ENCODE peak calls at places on chromosomes 5 and 9, in four cellular contexts. T, K, Z and Y are unnamed samples.

GRCh38 chr5:72693001-72693442 is 123.4 kb upstream of the TNPO1 start:
- DNase-seq in K (no peak), Z (peak; percentile 42), T (no peak), Y (no peak)

GRCh38 chr9:93122721-93123221 is 11.3 kb downstream of the NINJ1 start:
- DNase-seq in K (no peak), T (no peak), Z (no peak), Y (peak; percentile 37)

GRCh38 chr5:132070460-132071337 is 2.9 kb upstream of the CSF2 start:
- DNase-seq in Z (peak; percentile 57), T (no peak), K (no peak), Y (no peak)

GRCh38 chr5:66621146-66621545 is 25.0 kb downstream of the MAST4 start:
- DNase-seq in K (no peak), T (no peak), Z (peak; percentile 39), Y (no peak)

GRCh38 chr9:107929439-107929838 is 439.9 kb upstream of the KLF4 start:
- DNase-seq in Z (peak; percentile 66), K (no peak), T (peak; percentile 14), Y (no peak)

GRCh38 chr9:124797343-124798103 is 20.6 kb downstream of the OLFML2A start:
- DNase-seq in K (no peak), T (peak; percentile 36), Z (no peak), Y (no peak)

GRCh38 chr5:138068742-138069375 is 15.0 kb upstream of the WNT8A start:
- DNase-seq in Z (peak; percentile 84), K (peak; percentile 52), T (peak; percentile 87), Y (peak; percentile 60)

GRCh38 chr5:72584466-72584865 is 77.3 kb upstream of the ZNF366 start:
- DNase-seq in T (no peak), Z (peak; percentile 64), K (no peak), Y (no peak)

GRCh38 chr5:37955748-37956147 is 115.9 kb upstream of the GDNF start:
- DNase-seq in Z (no peak), K (no peak), T (no peak), Y (no peak)

GRCh38 chr9:108854094-108854493 is 1.7 kb downstream of the ACTL7B start:
- DNase-seq in Z (no peak), K (no peak), T (no peak), Y (no peak)

GRCh38 chr5:123217183-123217582 is 128.1 kb downstream of the PRDM6 start:
- DNase-seq in K (no peak), Z (no peak), T (no peak), Y (no peak)

GRCh38 chr5:126124706-126125345 is 298.4 kb upstream of the GRAMD2B start:
- DNase-seq in Z (peak; percentile 83), T (no peak), K (no peak), Y (no peak)

GRCh38 chr5:31889131-31889561 is 250.2 kb downstream of the PDZD2 start:
- DNase-seq in T (no peak), K (no peak), Z (no peak), Y (no peak)

GRCh38 chr9:129010267-129010975 is 17.7 kb downstream of the SH3GLB2 start:
- DNase-seq in K (no peak), T (no peak), Z (no peak), Y (no peak)

GRCh38 chr9:1058826-1059225 is 8.7 kb downstream of the DMRT2 start:
- DNase-seq in K (no peak), T (no peak), Z (peak; percentile 37), Y (no peak)

GRCh38 chr5:73008831-73009230 is 53.0 kb downstream of the FCHO2 start:
- DNase-seq in K (no peak), Z (no peak), T (no peak), Y (no peak)

GRCh38 chr9:126569036-126569435 is 44.7 kb upstream of the LMX1B start:
- DNase-seq in T (no peak), Z (peak; percentile 33), K (no peak), Y (no peak)

GRCh38 chr5:83721878-83722779 is 1.5 kb upstream of the HAPLN1 start:
- DNase-seq in Z (peak; percentile 87), T (peak; percentile 18), K (no peak), Y (no peak)

GRCh38 chr9:128118971-128119665 is 8.4 kb downstream of the PTGES2 start:
- DNase-seq in K (no peak), Z (no peak), T (peak; percentile 82), Y (no peak)

GRCh38 chr5:28726815-28727214 is 1688.4 kb upstream of the CDH9 start:
- DNase-seq in Z (no peak), T (no peak), K (no peak), Y (no peak)

GRCh38 chr5:174425964-174426290 is 298.5 kb upstream of the MSX2 start:
- DNase-seq in Z (no peak), T (no peak), K (no peak), Y (no peak)

GRCh38 chr5:138282918-138283742 is 8.7 kb upstream of the GFRA3 start:
- DNase-seq in T (peak; percentile 62), Z (peak; percentile 67), K (no peak), Y (no peak)

GRCh38 chr5:87260604-87261200 is 7.0 kb upstream of the RASA1 start:
- DNase-seq in Z (no peak), K (no peak), T (no peak), Y (no peak)

GRCh38 chr9:12722131-12722530 is 28.9 kb downstream of the TYRP1 start:
- DNase-seq in T (no peak), K (no peak), Z (peak; percentile 87), Y (no peak)

GRCh38 chr9:98158071-98158791 is 34.2 kb downstream of the CORO2A start:
- DNase-seq in K (no peak), T (peak; percentile 48), Z (no peak), Y (no peak)

GRCh38 chr9:13410566-13411031 is 131.1 kb upstream of the MPDZ start:
- DNase-seq in K (no peak), T (no peak), Z (peak; percentile 63), Y (no peak)

GRCh38 chr5:31504520-31504919 is 27.4 kb downstream of the DROSHA start:
- DNase-seq in Z (no peak), T (no peak), K (no peak), Y (no peak)

GRCh38 chr9:34072868-34073590 is 24.3 kb upstream of the UBAP2 start:
- DNase-seq in Z (peak; percentile 93), K (no peak), T (peak; percentile 70), Y (no peak)

GRCh38 chr5:103774736-103775135 is 212.1 kb upstream of the NUDT12 start:
- DNase-seq in Z (no peak), K (no peak), T (no peak), Y (no peak)

GRCh38 chr9:122372856-122373845 is 2.3 kb downstream of the PTGS1 start:
- DNase-seq in K (no peak), T (no peak), Z (no peak), Y (no peak)

GRCh38 chr9:122370303-122370702 is 521 bp upstream of the PTGS1 start:
- DNase-seq in T (no peak), K (no peak), Z (no peak), Y (no peak)

GRCh38 chr9:122370869-122371467 is at the start of gene PTGS1:
- DNase-seq in T (no peak), Z (peak; percentile 67), K (no peak), Y (no peak)

GRCh38 chr9:122374885-122375420 is 4.1 kb downstream of the PTGS1 start:
- DNase-seq in T (no peak), K (no peak), Z (peak; percentile 83), Y (no peak)

DNA sequence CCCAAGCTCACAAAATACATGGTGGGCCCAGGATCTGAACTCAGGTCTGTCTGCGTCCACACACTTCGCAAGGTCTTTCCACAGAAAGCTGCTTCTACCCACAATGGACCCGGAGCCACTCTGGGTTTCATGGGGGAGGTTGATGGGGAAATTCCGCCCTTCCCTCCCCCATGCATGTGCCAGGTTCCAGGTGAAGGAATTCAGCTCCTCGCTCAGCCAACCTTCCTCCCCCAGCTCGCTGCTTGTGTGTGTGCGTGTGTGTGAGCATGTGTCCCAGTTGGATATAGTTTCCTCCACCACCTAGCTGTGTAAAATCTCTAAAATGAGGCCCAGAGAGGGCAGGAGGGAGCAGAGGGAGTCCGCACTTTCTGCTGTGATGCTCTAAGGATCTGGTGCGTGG is 1.0 kb downstream of the PTGS1 start:
- DNase-seq in K (no peak), Z (no peak), T (no peak), Y (no peak)
- H3K4me1 ChIP-seq in K (peaks cover 9% of the 10 kb centered on the region), Z (peaks cover 18% of the 10 kb centered on the region), T (no peaks in the 10 kb centered on the region), Y (peaks cover 10% of the 10 kb centered on the region)

DNA sequence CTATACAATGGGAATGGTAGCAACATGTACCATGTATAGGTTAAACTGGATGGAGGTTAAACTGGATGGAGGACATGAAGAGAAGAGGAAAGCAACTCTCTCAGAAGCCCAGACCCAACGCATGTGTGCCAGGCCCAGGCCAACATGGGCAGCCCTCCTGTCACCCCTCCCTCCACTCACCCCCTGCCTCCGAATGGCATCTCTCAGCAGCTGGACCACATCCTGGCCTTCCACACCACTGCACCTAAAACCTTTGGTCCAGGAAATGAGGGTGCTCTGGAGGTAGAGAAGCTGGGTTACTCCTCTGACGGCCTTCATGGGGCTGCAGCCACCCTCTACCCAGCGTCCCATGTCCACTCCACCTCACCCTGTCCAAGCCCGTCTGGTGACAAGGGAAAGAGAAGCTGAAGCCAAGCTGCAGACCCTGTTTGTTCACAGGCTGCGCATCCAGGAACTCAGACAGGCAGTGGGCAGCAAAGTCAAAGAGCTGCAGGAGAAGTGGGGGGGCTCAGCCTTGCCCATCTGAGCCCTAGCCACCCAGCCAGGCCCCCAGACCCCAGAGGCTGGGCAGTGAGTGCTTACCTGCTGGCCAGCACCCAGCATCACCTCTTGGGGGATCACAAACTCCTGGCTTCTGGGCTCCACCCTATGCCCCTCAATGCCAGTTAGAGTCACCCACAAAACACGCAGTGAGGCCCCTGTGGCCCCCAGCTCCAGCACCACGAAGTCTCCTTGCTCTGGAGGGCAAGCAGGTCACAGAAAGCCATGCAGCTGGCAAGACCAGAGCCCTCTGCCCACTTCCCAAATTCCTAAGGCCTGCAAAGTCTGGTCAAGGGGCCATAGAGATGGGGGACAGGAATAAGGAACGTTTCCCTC is 8.5 kb downstream of the HK3 start:
- DNase-seq in Z (no peak), K (no peak), T (no peak), Y (no peak)
- H3K4me1 ChIP-seq in Z (no peaks in the 10 kb centered on the region), K (no peaks in the 10 kb centered on the region), T (no peaks in the 10 kb centered on the region), Y (no peaks in the 10 kb centered on the region)

DNA sequence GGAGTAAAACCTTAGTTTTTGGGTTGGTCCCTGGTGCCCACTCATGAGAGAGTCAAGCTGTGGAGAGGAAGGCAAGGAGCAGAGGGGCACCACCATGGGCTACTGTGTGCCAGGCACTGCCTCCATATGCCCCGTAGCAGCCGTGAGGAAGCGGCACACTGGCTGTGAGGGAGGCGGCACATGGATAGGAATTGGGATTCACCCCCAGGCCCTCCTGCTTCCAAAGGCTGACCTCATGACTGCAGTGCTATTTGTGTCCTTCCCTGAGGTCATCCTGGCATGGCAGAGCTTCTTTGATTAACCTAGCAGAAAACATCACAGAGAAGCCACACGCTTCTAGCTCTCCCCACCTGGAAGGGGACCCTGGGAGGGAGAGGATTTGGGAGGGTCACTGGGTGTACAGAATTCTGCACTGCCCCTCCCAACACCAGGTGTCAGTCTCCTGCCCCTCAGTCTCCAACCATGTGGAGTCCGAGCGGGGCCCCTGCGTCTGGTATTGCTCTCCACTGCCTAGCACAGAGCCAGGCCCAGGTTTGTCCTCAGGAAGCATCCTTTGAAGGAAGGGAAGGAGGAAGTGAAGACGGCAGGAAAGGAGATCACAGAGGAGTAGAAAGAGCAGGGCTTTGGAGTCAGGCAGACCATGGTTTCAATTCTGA is 109.9 kb downstream of the RGS3 start:
- DNase-seq in T (peak; percentile 7), K (no peak), Z (no peak), Y (no peak)
- H3K4me1 ChIP-seq in T (no peaks in the 10 kb centered on the region), K (peaks cover 13% of the 10 kb centered on the region), Z (peaks cover 38% of the 10 kb centered on the region), Y (peaks cover 32% of the 10 kb centered on the region)

GRCh38 chr5:69359699-69360098 is 9.6 kb downstream of the AK6 start:
- DNase-seq in K (no peak), Z (no peak), T (no peak), Y (no peak)
- H3K4me1 ChIP-seq in K (no peaks in the 10 kb centered on the region), Z (no peaks in the 10 kb centered on the region), T (peaks cover 3% of the 10 kb centered on the region), Y (no peaks in the 10 kb centered on the region)